ENCODE peak calls at places on chromosome 9, in ten cellular contexts. C is BJ; Y is uterus; X is esophagus squamous epithelium; D is fibroblast of mammary gland; E is coronary artery; R is CD8-positive, alpha-beta T cell; O is astrocyte; U is pancreas; V is AG04450. F is an unnamed sample.

GRCh38 chr9:21789541-21790037 is 12.8 kb upstream of the MTAP start:
- DNase-seq in C (peak), Y (peak), X (no peak), D (peak), E (no peak), R (no peak), O (peak), U (peak), V (peak), F (peak)

GRCh38 chr9:92242115-92242778 is 51.2 kb downstream of the IARS1 start:
- DNase-seq in C (no peak), Y (no peak), X (no peak), D (peak), E (no peak), R (no peak), O (peak), U (no peak), V (peak), F (peak)

GRCh38 chr9:116959775-116960174 is 272.7 kb downstream of the TRIM32 start:
- DNase-seq in C (no peak), Y (no peak), X (no peak), D (no peak), E (no peak), R (no peak), O (peak), U (no peak), V (no peak), F (peak)

GRCh38 chr9:97555164-97555563 is 53.7 kb downstream of the TMOD1 start:
- DNase-seq in C (no peak), Y (no peak), X (no peak), D (no peak), E (peak), R (no peak), O (peak), U (no peak), V (no peak), F (no peak)

GRCh38 chr9:69071059-69071458 is 35.5 kb downstream of the FXN start:
- DNase-seq in C (no peak), Y (no peak), X (no peak), D (no peak), E (no peak), R (no peak), O (peak), U (no peak), V (no peak), F (no peak)

GRCh38 chr9:127133739-127134167 is 11.3 kb upstream of the ANGPTL2 start:
- DNase-seq in C (no peak), Y (peak), X (no peak), D (peak), E (peak), R (no peak), O (peak), U (no peak), V (peak), F (peak)

GRCh38 chr9:121776739-121777637 is 125.6 kb downstream of the DAB2IP start:
- DNase-seq in C (no peak), Y (no peak), X (no peak), D (no peak), E (no peak), R (no peak), O (no peak), U (no peak), V (no peak), F (no peak)

GRCh38 chr9:74817281-74818181 is 70.2 kb downstream of the TRPM6 start:
- DNase-seq in C (no peak), Y (no peak), X (no peak), D (no peak), E (no peak), R (no peak), O (no peak), U (no peak), V (no peak), F (no peak)

GRCh38 chr9:113143432-113144227 is 7.2 kb upstream of the SLC31A2 start:
- DNase-seq in C (no peak), Y (no peak), X (no peak), D (no peak), E (no peak), R (no peak), O (no peak), U (no peak), V (no peak), F (peak)

GRCh38 chr9:18051638-18052037 is 422.3 kb upstream of the ADAMTSL1 start:
- DNase-seq in C (no peak), Y (no peak), X (no peak), D (no peak), E (no peak), R (no peak), O (no peak), U (no peak), V (no peak), F (no peak)

GRCh38 chr9:89185980-89186379 is 7.4 kb upstream of the SHC3 start:
- DNase-seq in C (no peak), Y (no peak), X (no peak), D (peak), E (no peak), R (no peak), O (no peak), U (no peak), V (no peak), F (peak)

GRCh38 chr9:98523231-98523901 is 185.4 kb downstream of the GABBR2 start:
- DNase-seq in C (no peak), Y (no peak), X (no peak), D (peak), E (no peak), R (no peak), O (no peak), U (no peak), V (no peak), F (peak)

GRCh38 chr9:35852267-35852815 is 17.9 kb downstream of the OR13J1 start:
- DNase-seq in C (no peak), Y (no peak), X (no peak), D (no peak), E (peak), R (no peak), O (no peak), U (no peak), V (no peak), F (no peak)

GRCh38 chr9:120032639-120033038 is 547.3 kb downstream of the CDK5RAP2 start:
- DNase-seq in C (no peak), Y (no peak), X (no peak), D (peak), E (no peak), R (no peak), O (no peak), U (no peak), V (no peak), F (no peak)

DNA sequence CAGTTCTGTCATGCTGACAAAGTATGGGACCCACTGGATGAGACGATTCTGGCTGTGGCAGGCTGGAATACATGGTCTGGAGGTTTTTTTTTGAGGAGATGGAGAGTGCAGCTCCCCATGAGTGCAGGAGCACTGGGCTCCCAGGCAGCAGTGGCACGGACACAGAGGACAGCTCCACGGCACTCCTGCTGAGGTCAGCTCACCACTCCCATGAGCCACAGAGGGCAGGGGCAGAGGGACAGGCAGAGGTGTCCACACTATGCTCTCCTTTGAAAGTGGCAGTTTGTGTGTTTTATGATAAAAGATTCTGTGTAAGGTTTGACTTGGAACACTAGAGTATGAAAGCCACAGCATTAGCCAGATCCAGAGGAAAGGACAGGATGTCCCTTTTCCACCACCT is 114.4 kb downstream of the UBE2R2 start:
- DNase-seq in C (no peak), Y (no peak), X (no peak), D (no peak), E (no peak), R (no peak), O (no peak), U (no peak), V (no peak), F (no peak)
- TF ChIP-seq CTCF in C (no peak), Y (no peak), X (no peak), D (no peak), E (no peak), R (no peak), O (no peak), U (no peak), V (no peak), F (no peak)

DNA sequence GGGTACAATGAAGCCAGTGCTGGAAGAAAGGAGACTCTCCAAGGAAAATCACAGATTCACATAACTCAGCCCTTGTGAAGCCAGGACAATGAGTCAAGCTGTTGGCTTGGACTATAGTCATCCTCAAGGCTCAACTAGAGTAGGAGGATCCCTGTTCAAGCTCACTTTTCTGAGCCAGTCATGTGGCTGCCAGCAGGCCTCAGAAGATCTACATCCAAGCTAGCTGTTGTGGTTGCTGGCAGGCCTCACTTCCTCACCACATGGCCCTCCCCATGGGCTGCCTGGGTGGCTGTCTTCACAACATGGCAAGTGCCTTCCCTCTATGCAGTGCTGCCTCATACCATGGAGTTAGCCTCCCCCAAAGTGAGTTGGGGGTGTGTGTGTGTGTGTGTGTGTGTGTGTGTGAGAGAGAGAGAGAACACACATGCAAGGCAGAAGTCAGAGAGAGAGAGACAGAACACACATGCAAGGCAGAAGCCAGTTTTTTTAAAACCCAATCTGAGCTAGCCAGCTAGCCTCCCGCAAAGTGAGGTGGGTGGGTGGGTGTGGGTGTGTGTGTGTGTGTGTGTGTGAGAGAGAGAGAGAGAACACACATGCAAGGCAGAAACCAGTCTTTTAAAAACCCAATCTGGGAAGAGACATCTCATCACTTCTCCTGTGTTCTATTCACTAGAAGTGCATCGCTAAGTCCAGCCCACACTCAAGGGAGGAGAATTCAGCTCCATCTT is 17.1 kb downstream of the SCAI start:
- DNase-seq in C (peak), Y (peak), X (peak), D (peak), E (peak), R (peak), O (peak), U (peak), V (peak), F (peak)
- H3K4me3 ChIP-seq in C (no peak), Y (no peak), X (no peak), D (peak), E (no peak), R (no peak), O (no peak), U (no peak), V (no peak), F (no peak)

GRCh38 chr9:122912671-122912963 is 506 bp downstream of the ZBTB6 start:
- DNase-seq in C (no peak), Y (no peak), X (no peak), D (no peak), E (no peak), R (no peak), O (no peak), U (no peak), V (no peak), F (no peak)
- TF ChIP-seq CTCF in C (no peak), Y (no peak), X (no peak), D (no peak), E (no peak), R (no peak), O (no peak), U (no peak), V (peak), F (no peak)

DNA sequence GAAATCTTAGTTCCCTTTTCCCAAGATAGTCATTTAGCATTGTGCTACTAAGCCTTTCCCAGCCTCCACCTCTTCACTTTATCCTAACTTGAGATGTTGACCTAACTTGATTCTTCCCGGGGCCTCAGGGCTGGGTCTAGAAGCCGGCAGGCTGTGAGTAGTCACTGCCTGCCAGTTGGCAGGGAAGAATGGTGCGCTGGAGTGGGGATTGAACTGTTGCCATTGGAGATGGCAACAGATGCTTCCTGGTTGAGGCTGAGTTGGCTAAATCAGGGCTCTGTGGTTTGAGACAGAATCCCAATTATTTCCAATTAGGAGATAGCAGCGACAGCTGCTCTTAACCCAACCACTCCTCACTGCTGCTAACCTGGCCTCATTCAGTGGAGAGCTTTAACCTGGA is 343.1 kb downstream of the BRINP1 start:
- DNase-seq in C (no peak), Y (peak), X (no peak), D (peak), E (peak), R (no peak), O (peak), U (no peak), V (no peak), F (no peak)
- H3K4me3 ChIP-seq in C (no peak), Y (no peak), X (no peak), D (no peak), E (no peak), R (no peak), O (no peak), U (no peak), V (no peak), F (no peak)

F was measured in epithelial cell of esophagus.